ENCODE peak calls at places on chromosomes 1 and 21, in six cellular contexts. One of them, this sample, is unnamed.

GRCh38 chr1:235275836-235276235 is 52.1 kb downstream of the ARID4B start:
- DNase-seq in body of pancreas: no peak
- DNase-seq in mesendoderm: peak; percentile 44
- DNase-seq in pancreas: no peak
- DNase-seq in testis: no peak
- DNase-seq in right cardiac atrium: no peak
- DNase-seq in this sample: no peak

GRCh38 chr1:201882665-201883132 is 6.0 kb upstream of the SHISA4 start:
- DNase-seq in pancreas: no peak
- DNase-seq in body of pancreas: peak; percentile 49
- DNase-seq in right cardiac atrium: no peak
- DNase-seq in testis: peak; percentile 16
- DNase-seq in mesendoderm: peak; percentile 87
- DNase-seq in this sample: no peak

GRCh38 chr21:45971487-45972352 is 9.8 kb upstream of the COL6A1 start:
- DNase-seq in mesendoderm: peak; percentile 37
- DNase-seq in pancreas: no peak
- DNase-seq in body of pancreas: peak; percentile 52
- DNase-seq in right cardiac atrium: peak; percentile 88
- DNase-seq in testis: no peak
- DNase-seq in this sample: peak; percentile 83

GRCh38 chr1:231446138-231446537 is 24.1 kb upstream of the EGLN1 start:
- DNase-seq in right cardiac atrium: no peak
- DNase-seq in testis: no peak
- DNase-seq in pancreas: no peak
- DNase-seq in mesendoderm: no peak
- DNase-seq in body of pancreas: no peak
- DNase-seq in this sample: no peak

GRCh38 chr1:83999316-83999819 is 436 bp upstream of the TTLL7 start:
- DNase-seq in right cardiac atrium: peak; percentile 84
- DNase-seq in testis: peak; percentile 86
- DNase-seq in pancreas: peak; percentile 76
- DNase-seq in mesendoderm: peak; percentile 90
- DNase-seq in body of pancreas: peak; percentile 80
- DNase-seq in this sample: peak; percentile 78

GRCh38 chr1:191025896-191026642 is 548.4 kb upstream of the BRINP3 start:
- DNase-seq in testis: no peak
- DNase-seq in pancreas: no peak
- DNase-seq in right cardiac atrium: no peak
- DNase-seq in mesendoderm: no peak
- DNase-seq in body of pancreas: no peak
- DNase-seq in this sample: no peak

GRCh38 chr1:61246001-61246400 is 163.6 kb downstream of the NFIA start:
- DNase-seq in right cardiac atrium: no peak
- DNase-seq in testis: no peak
- DNase-seq in mesendoderm: no peak
- DNase-seq in pancreas: no peak
- DNase-seq in body of pancreas: no peak
- DNase-seq in this sample: no peak

GRCh38 chr1:99180915-99181314 is 83.4 kb upstream of the PLPPR4 start:
- DNase-seq in pancreas: no peak
- DNase-seq in right cardiac atrium: no peak
- DNase-seq in mesendoderm: no peak
- DNase-seq in testis: no peak
- DNase-seq in body of pancreas: no peak
- DNase-seq in this sample: no peak

GRCh38 chr21:38531610-38532009 is 33.3 kb upstream of the ERG start:
- DNase-seq in mesendoderm: no peak
- DNase-seq in testis: no peak
- DNase-seq in pancreas: no peak
- DNase-seq in body of pancreas: peak; percentile 4
- DNase-seq in right cardiac atrium: no peak
- DNase-seq in this sample: no peak

GRCh38 chr1:212949771-212950170 is 570 bp upstream of the VASH2 start:
- DNase-seq in right cardiac atrium: no peak
- DNase-seq in pancreas: no peak
- DNase-seq in body of pancreas: no peak
- DNase-seq in mesendoderm: no peak
- DNase-seq in testis: no peak
- DNase-seq in this sample: no peak
- H3K4me3 ChIP-seq in right cardiac atrium: peak overlapping the region; percentile 58
- H3K4me3 ChIP-seq in pancreas: peak overlapping the region; percentile 63
- H3K4me3 ChIP-seq in body of pancreas: no peak overlapping the region
- H3K4me3 ChIP-seq in mesendoderm: peak overlapping the region; percentile 49
- H3K4me3 ChIP-seq in testis: peak overlapping the region; percentile 51
- H3K4me3 ChIP-seq in this sample: peak overlapping the region; percentile 53

DNA sequence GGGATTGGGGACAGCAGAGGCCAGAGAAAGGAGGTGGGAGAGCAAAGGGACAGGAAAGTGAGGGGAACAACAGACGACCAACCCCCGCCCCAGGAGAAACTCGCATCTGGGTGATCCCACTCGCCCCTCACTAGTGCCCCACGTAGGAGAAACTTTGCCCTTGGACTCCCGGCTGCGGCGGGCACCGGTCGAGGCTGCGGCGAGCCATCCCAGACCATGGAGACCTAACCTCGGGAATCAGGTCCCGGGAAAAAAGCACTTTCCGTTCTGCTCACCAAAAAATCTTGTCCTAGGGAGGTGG is 2.6 kb downstream of the GFI1 start:
- DNase-seq in pancreas: no peak
- DNase-seq in right cardiac atrium: no peak
- DNase-seq in testis: no peak
- DNase-seq in mesendoderm: no peak
- DNase-seq in body of pancreas: no peak
- DNase-seq in this sample: no peak
- H3K4me1 ChIP-seq in pancreas: no peaks in the 10 kb centered on the region
- H3K4me1 ChIP-seq in right cardiac atrium: peaks cover 10% of the 10 kb centered on the region
- H3K4me1 ChIP-seq in testis: peaks cover 38% of the 10 kb centered on the region
- H3K4me1 ChIP-seq in mesendoderm: peaks cover 5% of the 10 kb centered on the region
- H3K4me1 ChIP-seq in body of pancreas: peaks cover 62% of the 10 kb centered on the region
- H3K4me1 ChIP-seq in this sample: peaks cover 67% of the 10 kb centered on the region

GRCh38 chr1:163406787-163407186 is 85.0 kb downstream of the NUF2 start:
- DNase-seq in body of pancreas: no peak
- DNase-seq in right cardiac atrium: no peak
- DNase-seq in pancreas: no peak
- DNase-seq in testis: no peak
- DNase-seq in mesendoderm: no peak
- DNase-seq in this sample: no peak
- H3K27ac ChIP-seq in body of pancreas: no peak overlapping the region
- H3K27ac ChIP-seq in right cardiac atrium: no peak overlapping the region
- H3K27ac ChIP-seq in pancreas: no peak overlapping the region
- H3K27ac ChIP-seq in testis: no peak overlapping the region
- H3K27ac ChIP-seq in mesendoderm: no peak overlapping the region
- H3K27ac ChIP-seq in this sample: no peak overlapping the region

DNA sequence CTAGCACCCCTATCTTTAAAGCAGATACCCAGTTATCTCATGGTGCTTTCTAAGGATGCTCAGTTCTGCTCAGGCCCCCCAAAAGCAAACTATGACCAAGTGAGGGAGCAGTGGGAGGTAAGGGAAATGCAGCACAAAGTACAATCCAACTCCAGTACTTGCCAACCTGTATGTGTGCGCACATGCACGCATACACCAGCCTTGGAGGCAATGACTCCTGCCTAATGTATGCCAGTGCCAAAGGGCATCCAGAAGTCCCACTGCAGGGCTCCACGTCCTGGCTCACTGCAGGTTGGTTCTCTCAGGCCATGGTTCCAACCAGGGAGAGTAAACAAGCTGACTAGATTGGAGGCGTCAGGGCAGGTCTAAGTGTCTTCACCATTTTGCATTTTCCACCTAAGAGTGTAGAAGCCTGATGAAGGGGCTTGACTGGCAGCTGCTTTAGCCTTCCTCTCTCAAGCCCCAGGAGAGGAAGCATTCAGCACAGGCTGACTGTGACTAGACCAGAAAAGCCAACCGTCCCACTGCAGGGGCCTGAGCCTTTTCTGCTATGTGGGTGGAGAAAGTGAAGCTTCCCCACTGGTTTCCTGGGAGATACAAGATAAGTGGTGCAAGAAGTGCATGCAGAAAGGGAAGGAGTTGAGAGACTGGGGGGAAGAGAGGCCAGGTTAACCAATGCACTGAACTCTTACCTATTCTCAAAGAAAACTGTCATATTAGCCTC is 7.7 kb downstream of the AMIGO1 start:
- DNase-seq in mesendoderm: no peak
- DNase-seq in pancreas: no peak
- DNase-seq in testis: no peak
- DNase-seq in body of pancreas: no peak
- DNase-seq in right cardiac atrium: no peak
- DNase-seq in this sample: no peak
- H3K4me3 ChIP-seq in mesendoderm: no peak overlapping the region
- H3K4me3 ChIP-seq in pancreas: no peak overlapping the region
- H3K4me3 ChIP-seq in testis: no peak overlapping the region
- H3K4me3 ChIP-seq in body of pancreas: no peak overlapping the region
- H3K4me3 ChIP-seq in right cardiac atrium: no peak overlapping the region
- H3K4me3 ChIP-seq in this sample: no peak overlapping the region

GRCh38 chr21:36396314-36396713 is 11.1 kb downstream of the CHAF1B start:
- DNase-seq in right cardiac atrium: no peak
- DNase-seq in pancreas: no peak
- DNase-seq in mesendoderm: no peak
- DNase-seq in body of pancreas: no peak
- DNase-seq in testis: no peak
- DNase-seq in this sample: no peak
- H3K4me1 ChIP-seq in right cardiac atrium: no peaks in the 10 kb centered on the region
- H3K4me1 ChIP-seq in pancreas: no peaks in the 10 kb centered on the region
- H3K4me1 ChIP-seq in mesendoderm: no peaks in the 10 kb centered on the region
- H3K4me1 ChIP-seq in body of pancreas: no peaks in the 10 kb centered on the region
- H3K4me1 ChIP-seq in testis: no peaks in the 10 kb centered on the region
- H3K4me1 ChIP-seq in this sample: no peaks in the 10 kb centered on the region

GRCh38 chr1:6347641-6348487 is 45.7 kb downstream of the ACOT7 start:
- DNase-seq in body of pancreas: peak; percentile 48
- DNase-seq in mesendoderm: peak; percentile 58
- DNase-seq in testis: peak; percentile 48
- DNase-seq in pancreas: no peak
- DNase-seq in right cardiac atrium: no peak
- DNase-seq in this sample: no peak

GRCh38 chr1:6345009-6345408 is 48.6 kb downstream of the ACOT7 start:
- DNase-seq in right cardiac atrium: no peak
- DNase-seq in mesendoderm: no peak
- DNase-seq in testis: no peak
- DNase-seq in pancreas: no peak
- DNase-seq in body of pancreas: no peak
- DNase-seq in this sample: no peak

GRCh38 chr1:6342031-6342430 is 51.5 kb downstream of the ACOT7 start:
- DNase-seq in body of pancreas: no peak
- DNase-seq in testis: no peak
- DNase-seq in mesendoderm: peak; percentile 41
- DNase-seq in right cardiac atrium: no peak
- DNase-seq in pancreas: no peak
- DNase-seq in this sample: no peak

GRCh38 chr1:6345460-6345859 is 48.1 kb downstream of the ACOT7 start:
- DNase-seq in body of pancreas: no peak
- DNase-seq in testis: no peak
- DNase-seq in right cardiac atrium: no peak
- DNase-seq in pancreas: no peak
- DNase-seq in mesendoderm: no peak
- DNase-seq in this sample: no peak

GRCh38 chr1:6343506-6344405 is 49.8 kb downstream of the ACOT7 start:
- DNase-seq in body of pancreas: peak; percentile 47
- DNase-seq in pancreas: peak; percentile 40
- DNase-seq in mesendoderm: peak; percentile 78
- DNase-seq in right cardiac atrium: peak; percentile 67
- DNase-seq in testis: peak; percentile 85
- DNase-seq in this sample: peak; percentile 76
- H3K27ac ChIP-seq in body of pancreas: no peak overlapping the region
- H3K27ac ChIP-seq in pancreas: no peak overlapping the region
- H3K27ac ChIP-seq in mesendoderm: no peak overlapping the region
- H3K27ac ChIP-seq in right cardiac atrium: no peak overlapping the region
- H3K27ac ChIP-seq in testis: no peak overlapping the region
- H3K27ac ChIP-seq in this sample: no peak overlapping the region

DNA sequence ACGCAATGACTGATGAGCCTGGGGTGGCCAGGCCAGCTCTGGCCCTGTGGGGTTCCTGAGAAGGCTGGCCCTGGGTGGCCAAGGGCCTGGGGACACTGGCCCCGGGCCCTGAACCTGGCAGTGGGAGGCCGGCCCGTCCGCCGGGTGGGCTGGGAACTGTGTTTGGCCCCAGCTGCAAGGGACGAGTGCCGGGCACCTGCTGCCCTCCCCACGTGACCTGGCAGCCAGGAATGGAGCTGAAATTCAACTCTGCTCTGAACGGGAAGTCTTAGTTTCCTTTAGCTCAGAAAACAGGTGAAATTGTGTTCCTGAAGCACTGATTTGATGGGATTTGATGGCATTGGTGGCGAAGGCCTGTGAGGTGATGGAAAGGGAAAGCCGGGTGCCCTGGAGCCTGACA is 8.2 kb upstream of the TTLL10 start:
- DNase-seq in right cardiac atrium: no peak
- DNase-seq in mesendoderm: no peak
- DNase-seq in testis: no peak
- DNase-seq in pancreas: peak; percentile 45
- DNase-seq in body of pancreas: peak; percentile 52
- DNase-seq in this sample: no peak
- H3K4me3 ChIP-seq in right cardiac atrium: no peak overlapping the region
- H3K4me3 ChIP-seq in mesendoderm: no peak overlapping the region
- H3K4me3 ChIP-seq in testis: no peak overlapping the region
- H3K4me3 ChIP-seq in pancreas: peak overlapping the region; percentile 85
- H3K4me3 ChIP-seq in body of pancreas: no peak overlapping the region
- H3K4me3 ChIP-seq in this sample: no peak overlapping the region

GRCh38 chr1:24104854-24105253 is 7.1 kb downstream of the MYOM3 start:
- DNase-seq in testis: no peak
- DNase-seq in mesendoderm: no peak
- DNase-seq in pancreas: no peak
- DNase-seq in right cardiac atrium: no peak
- DNase-seq in body of pancreas: no peak
- DNase-seq in this sample: no peak
- H3K4me1 ChIP-seq in testis: peaks cover 37% of the 10 kb centered on the region
- H3K4me1 ChIP-seq in mesendoderm: no peaks in the 10 kb centered on the region
- H3K4me1 ChIP-seq in pancreas: peaks cover 16% of the 10 kb centered on the region
- H3K4me1 ChIP-seq in right cardiac atrium: no peaks in the 10 kb centered on the region
- H3K4me1 ChIP-seq in body of pancreas: peaks cover 26% of the 10 kb centered on the region
- H3K4me1 ChIP-seq in this sample: peaks cover 21% of the 10 kb centered on the region

DNA sequence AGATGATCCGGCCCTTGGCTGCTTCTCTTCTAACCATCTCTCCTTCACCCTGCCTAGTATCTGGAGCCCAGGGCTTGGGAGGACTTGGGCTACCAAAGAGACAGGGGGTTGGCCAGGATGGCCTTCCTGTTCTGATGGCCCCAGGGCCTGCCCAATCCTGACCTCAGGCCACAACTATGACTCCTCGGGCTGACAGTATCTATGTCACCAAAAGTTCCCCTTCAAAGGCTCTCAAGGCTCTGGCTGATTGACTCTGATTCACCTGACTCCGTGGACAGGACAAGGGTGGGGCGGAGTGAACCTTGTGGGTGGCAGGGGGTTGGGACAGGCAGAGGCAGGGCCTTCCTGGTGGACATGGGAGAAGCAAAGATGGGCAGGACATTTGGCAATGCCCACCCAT is 12.7 kb downstream of the MEF2D start:
- DNase-seq in right cardiac atrium: no peak
- DNase-seq in mesendoderm: no peak
- DNase-seq in testis: no peak
- DNase-seq in pancreas: no peak
- DNase-seq in body of pancreas: no peak
- DNase-seq in this sample: no peak
- H3K27ac ChIP-seq in right cardiac atrium: peak overlapping the region; percentile 39
- H3K27ac ChIP-seq in mesendoderm: no peak overlapping the region
- H3K27ac ChIP-seq in testis: no peak overlapping the region
- H3K27ac ChIP-seq in pancreas: no peak overlapping the region
- H3K27ac ChIP-seq in body of pancreas: no peak overlapping the region
- H3K27ac ChIP-seq in this sample: peak overlapping the region; percentile 94

GRCh38 chr1:22163578-22163977 is 20.7 kb upstream of the WNT4 start:
- DNase-seq in body of pancreas: no peak
- DNase-seq in pancreas: no peak
- DNase-seq in mesendoderm: no peak
- DNase-seq in testis: no peak
- DNase-seq in right cardiac atrium: no peak
- DNase-seq in this sample: no peak
- H3K4me3 ChIP-seq in body of pancreas: no peak overlapping the region
- H3K4me3 ChIP-seq in pancreas: no peak overlapping the region
- H3K4me3 ChIP-seq in mesendoderm: no peak overlapping the region
- H3K4me3 ChIP-seq in testis: no peak overlapping the region
- H3K4me3 ChIP-seq in right cardiac atrium: no peak overlapping the region
- H3K4me3 ChIP-seq in this sample: no peak overlapping the region

This sample was measured in heart left ventricle.